ENCODE peak calls at places on chromosomes 13 and 19, in nine cellular contexts. J is Calu3; X is CD4-positive, alpha-beta T cell; D is breast epithelium; M is hepatocyte; K is fibroblast of pulmonary artery; N is astrocyte of the spinal cord; V is omental fat pad; W is brain microvascular endothelial cell. R is an unnamed sample.

GRCh38 chr19:1882089-1882785 is 3.1 kb downstream of the ABHD17A start:
- DNase-seq in N (no peak), V (no peak), J (no peak), X (peak), M (no peak), W (no peak), D (no peak), K (no peak), R (no peak)

GRCh38 chr13:102856603-102857002 is 10.8 kb downstream of the ERCC5 start:
- DNase-seq in X (no peak), M (no peak), D (no peak), J (no peak), K (peak), W (no peak), N (peak), V (no peak), R (no peak)

GRCh38 chr13:108283110-108283509 is 13.6 kb downstream of the TNFSF13B start:
- DNase-seq in D (no peak), M (no peak), J (no peak), V (no peak), X (no peak), K (no peak), N (no peak), W (no peak), R (no peak)

GRCh38 chr19:49333426-49334288 is 1.5 kb upstream of the CD37 start:
- DNase-seq in X (peak), D (peak), J (no peak), W (no peak), N (no peak), M (no peak), K (no peak), V (no peak), R (no peak)

GRCh38 chr13:32538234-32538620 is 368 bp downstream of the N4BP2L2 start:
- DNase-seq in K (peak), J (no peak), X (no peak), V (peak), W (peak), N (no peak), D (peak), M (peak), R (no peak)

GRCh38 chr19:51071006-51071405 is 6.1 kb upstream of the KLK13 start:
- DNase-seq in V (no peak), N (no peak), W (no peak), K (no peak), D (peak), M (no peak), J (no peak), X (no peak), R (no peak)

GRCh38 chr13:112852392-112852791 is 116.6 kb upstream of the MCF2L start:
- DNase-seq in K (no peak), X (peak), M (no peak), V (no peak), J (no peak), N (no peak), D (no peak), W (no peak), R (no peak)

GRCh38 chr13:90709329-90709728 is 638.2 kb upstream of the MIR17HG start:
- DNase-seq in W (no peak), V (no peak), X (no peak), N (no peak), K (no peak), J (no peak), D (no peak), M (no peak), R (no peak)

GRCh38 chr19:8607386-8607785 is 3.1 kb downstream of the ADAMTS10 start:
- DNase-seq in W (peak), N (peak), J (no peak), V (no peak), X (no peak), K (peak), M (no peak), D (no peak), R (no peak)

GRCh38 chr19:15589760-15590451 is 25.1 kb upstream of the CYP4F8 start:
- DNase-seq in M (no peak), K (no peak), N (no peak), D (no peak), X (no peak), J (no peak), V (no peak), W (no peak), R (peak)

GRCh38 chr13:46469064-46469463 is 82.0 kb upstream of the RUBCNL start:
- DNase-seq in W (no peak), X (no peak), J (no peak), D (no peak), K (peak), V (no peak), M (peak), N (no peak), R (no peak)

GRCh38 chr13:66914155-66914554 is 316.0 kb downstream of the PCDH9 start:
- DNase-seq in W (no peak), V (no peak), N (peak), X (no peak), K (no peak), D (no peak), J (no peak), M (no peak), R (no peak)

GRCh38 chr19:50844296-50844935 is 10.3 kb upstream of the KLK3 start:
- DNase-seq in W (no peak), J (no peak), N (no peak), D (no peak), X (no peak), K (no peak), V (no peak), M (no peak), R (no peak)

GRCh38 chr13:44048326-44048725 is 168.6 kb downstream of the LACC1 start:
- DNase-seq in N (no peak), M (no peak), X (no peak), W (no peak), D (no peak), V (no peak), J (no peak), K (peak), R (no peak)
- TF ChIP-seq CTCF in N (no peak), M (peak), X (no peak), W (peak), D (no peak), V (no peak), J (no peak), K (peak), R (no peak)

DNA sequence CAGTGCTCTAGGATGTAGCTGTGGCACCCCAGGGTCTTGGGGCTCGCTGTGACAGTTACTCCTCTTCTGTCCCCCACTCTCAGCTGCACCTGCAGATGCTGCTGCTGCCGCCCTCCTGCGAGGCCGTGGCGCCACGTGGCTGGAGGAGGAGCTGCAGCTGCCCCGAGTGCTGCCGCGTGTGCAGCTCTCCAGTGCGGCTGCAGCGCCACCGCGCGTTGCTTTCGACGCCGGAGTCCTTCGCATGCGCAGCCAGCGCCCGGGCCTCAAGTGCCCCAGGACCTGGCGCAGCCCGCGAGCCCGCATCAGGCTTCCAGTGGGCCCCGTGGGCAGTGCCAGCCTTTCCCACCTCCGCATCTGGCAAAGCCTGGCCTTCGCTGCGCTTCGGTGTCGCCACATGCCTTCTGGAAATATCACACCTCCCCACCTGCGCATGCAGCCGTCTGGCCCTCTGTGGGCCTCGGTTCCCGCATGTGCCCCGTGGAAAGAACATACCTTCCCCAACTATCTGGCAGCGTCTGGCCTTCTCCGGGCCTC is 692 bp upstream of the ZNF580 start:
- DNase-seq in W (peak), N (peak), V (no peak), K (peak), J (no peak), M (no peak), X (peak), D (no peak), R (no peak)
- TF ChIP-seq CTCF in W (peak), N (peak), V (no peak), K (peak), J (no peak), M (peak), X (peak), D (peak), R (peak)

DNA sequence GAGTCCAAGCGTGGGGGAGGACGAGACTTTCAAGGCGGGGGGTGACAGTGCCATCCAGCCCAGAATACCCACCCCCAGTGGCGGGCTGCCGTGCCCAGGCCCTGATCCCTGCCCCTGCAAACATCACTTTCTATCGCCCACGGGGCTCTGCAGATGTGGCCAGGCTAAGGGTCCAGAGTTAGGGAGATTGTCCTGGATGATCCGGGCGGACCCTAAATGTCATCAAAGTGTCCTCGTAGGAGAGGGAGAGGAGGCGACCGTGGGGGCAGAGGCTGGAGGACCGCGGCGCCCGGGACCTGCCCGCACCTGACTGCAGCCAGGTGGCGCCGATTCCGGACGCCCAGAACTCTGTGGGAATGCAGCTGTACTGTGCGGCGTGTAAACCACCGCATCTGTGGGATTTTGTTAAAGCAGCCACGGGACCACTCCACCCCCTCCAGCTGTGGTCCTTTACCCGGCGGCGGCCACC is 32.4 kb downstream of the GJA3 start:
- DNase-seq in N (no peak), M (peak), K (no peak), X (no peak), D (no peak), J (peak), W (no peak), V (no peak), R (no peak)
- TF ChIP-seq CTCF in N (peak), M (peak), K (no peak), X (peak), D (no peak), J (no peak), W (peak), V (no peak), R (peak)

GRCh38 chr19:17424743-17425365 is 5.0 kb downstream of the MVB12A start:
- DNase-seq in W (peak), N (peak), J (no peak), D (no peak), V (no peak), X (no peak), M (peak), K (peak), R (no peak)
- TF ChIP-seq CTCF in W (peak), N (peak), J (no peak), D (no peak), V (no peak), X (no peak), M (peak), K (peak), R (peak)